ENCODE peak calls at places on chromosomes 1 and 21, in seven cellular contexts. P, T, E, U, O, M and B are unnamed samples.

GRCh38 chr1:15417365-15417934 is 7.8 kb downstream of the EFHD2 start:
- DNase-seq in P (no peak), T (no peak), E (no peak), U (no peak), O (no peak), M (peak; percentile 96), B (no peak)

GRCh38 chr1:20446796-20447195 is 39.2 kb downstream of the CAMK2N1 start:
- DNase-seq in P (no peak), T (no peak), E (no peak), U (no peak), O (no peak), M (peak; percentile 92), B (no peak)

GRCh38 chr1:234970731-234971476 is 157.7 kb downstream of the TOMM20 start:
- DNase-seq in P (peak; percentile 84), T (peak; percentile 65), E (peak; percentile 76), U (peak; percentile 91), O (peak; percentile 93), M (peak; percentile 86), B (no peak)

GRCh38 chr1:14095001-14095400 is 395.0 kb downstream of the PRDM2 start:
- DNase-seq in P (no peak), T (no peak), E (peak; percentile 46), U (no peak), O (no peak), M (peak; percentile 37), B (no peak)

GRCh38 chr1:24027838-24028468 is 47.8 kb upstream of the SRSF10 start:
- DNase-seq in P (no peak), T (no peak), E (peak; percentile 48), U (no peak), O (no peak), M (peak; percentile 93), B (no peak)

GRCh38 chr1:38790422-38791212 is 69.0 kb downstream of the RRAGC start:
- DNase-seq in P (no peak), T (no peak), E (no peak), U (no peak), O (no peak), M (no peak), B (no peak)

GRCh38 chr21:42563261-42564045 is 49.8 kb downstream of the SLC37A1 start:
- DNase-seq in P (peak; percentile 65), T (no peak), E (no peak), U (peak; percentile 54), O (no peak), M (no peak), B (no peak)

GRCh38 chr1:3476666-3477065 is 22.2 kb downstream of the ARHGEF16 start:
- DNase-seq in P (no peak), T (no peak), E (no peak), U (no peak), O (no peak), M (no peak), B (no peak)

GRCh38 chr1:108646661-108647269 is 14.1 kb downstream of the HENMT1 start:
- DNase-seq in P (peak; percentile 64), T (peak; percentile 53), E (no peak), U (peak; percentile 80), O (peak; percentile 83), M (no peak), B (peak; percentile 37)

GRCh38 chr1:56967900-56968832 is 2.4 kb upstream of the C8B start:
- DNase-seq in P (no peak), T (no peak), E (peak; percentile 56), U (no peak), O (no peak), M (no peak), B (no peak)
- TF ChIP-seq CTCF in P (no peak), T (no peak), E (peak; percentile 76), U (no peak), O (peak; percentile 20), M (peak; percentile 65), B (peak; percentile 15)

GRCh38 chr1:53777272-53777671 is 38.3 kb upstream of the GLIS1 start:
- DNase-seq in P (no peak), T (no peak), E (no peak), U (no peak), O (no peak), M (no peak), B (no peak)
- H3K4me1 ChIP-seq in P (no peaks in the 10 kb centered on the region), T (no peaks in the 10 kb centered on the region), E (no peaks in the 10 kb centered on the region), U (no peaks in the 10 kb centered on the region), O (no peaks in the 10 kb centered on the region), M (peaks cover 11% of the 10 kb centered on the region), B (no peaks in the 10 kb centered on the region)

DNA sequence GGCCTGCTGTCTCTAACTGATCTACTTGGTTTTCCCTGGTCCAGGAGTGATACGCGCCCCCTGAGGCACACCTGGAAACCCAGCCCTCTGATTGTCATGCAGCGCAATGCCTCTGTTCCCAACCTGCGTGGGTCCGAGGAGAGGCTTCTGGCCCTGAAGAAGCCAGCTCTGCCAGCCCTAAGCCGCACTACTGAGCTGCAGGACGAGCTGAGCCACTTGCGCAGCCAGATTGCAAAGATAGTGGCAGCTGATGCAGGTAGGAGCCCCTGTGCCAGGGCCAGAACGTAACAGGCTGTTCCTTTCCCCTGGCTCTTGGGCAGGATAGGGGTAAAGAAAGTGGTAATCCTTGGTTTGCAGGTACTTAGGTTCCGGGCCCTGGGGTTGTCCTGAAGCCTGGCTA is 6.8 kb downstream of the MTFR1L start:
- DNase-seq in P (no peak), T (no peak), E (no peak), U (no peak), O (no peak), M (no peak), B (no peak)
- H3K36me3 ChIP-seq in P (peaks cover 8% of the 10 kb centered on the region), T (peaks cover 24% of the 10 kb centered on the region), E (peaks cover 38% of the 10 kb centered on the region), U (peaks cover 67% of the 10 kb centered on the region), O (peaks cover 70% of the 10 kb centered on the region), M (peaks cover 52% of the 10 kb centered on the region), B (peaks cover 57% of the 10 kb centered on the region)

DNA sequence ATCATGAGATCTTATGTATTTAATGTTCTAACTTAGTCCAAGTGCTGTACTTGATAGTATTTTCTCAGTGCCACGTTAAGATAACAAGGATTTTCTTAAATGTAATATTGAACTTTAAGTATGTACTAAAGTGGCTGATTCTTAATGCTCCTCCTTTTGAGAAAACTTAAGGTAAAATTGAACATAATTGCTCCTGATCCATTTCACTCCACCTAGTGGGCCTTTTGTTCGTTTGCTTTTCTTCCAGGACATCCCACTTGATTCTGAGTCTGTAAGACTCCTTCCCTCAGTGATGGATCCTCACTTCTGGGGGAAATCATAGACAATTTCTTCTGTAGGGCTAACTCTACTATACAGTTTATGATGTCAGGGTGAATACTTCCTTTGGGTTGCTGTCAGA is 173.1 kb downstream of the LMO4 start:
- DNase-seq in P (no peak), T (no peak), E (no peak), U (no peak), O (no peak), M (no peak), B (no peak)
- TF ChIP-seq CTCF in P (no peak), T (no peak), E (peak; percentile 29), U (no peak), O (no peak), M (peak; percentile 30), B (no peak)

DNA sequence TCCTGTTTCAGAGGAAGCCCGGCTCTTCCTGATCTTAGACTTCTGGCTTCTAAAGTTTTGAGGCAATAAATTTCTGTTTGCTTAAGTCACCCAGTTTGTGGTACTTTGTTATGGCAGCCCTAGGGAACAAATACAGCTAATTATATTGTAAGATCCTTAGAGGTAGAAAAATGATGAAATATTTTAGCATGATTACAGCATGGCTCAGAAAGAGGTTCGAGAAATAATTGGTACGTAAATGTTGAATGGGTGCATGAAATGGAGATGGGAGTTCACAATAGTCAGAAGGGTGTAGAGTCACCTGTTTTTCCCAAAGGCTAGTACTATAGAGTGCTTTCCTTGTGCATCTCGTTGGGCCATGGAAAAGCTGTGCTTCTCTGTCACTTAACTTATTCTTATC is 123.5 kb downstream of the RUNX1 start:
- DNase-seq in P (no peak), T (no peak), E (no peak), U (no peak), O (no peak), M (no peak), B (no peak)
- H3K4me1 ChIP-seq in P (no peaks in the 10 kb centered on the region), T (no peaks in the 10 kb centered on the region), E (no peaks in the 10 kb centered on the region), U (no peaks in the 10 kb centered on the region), O (peaks cover 4% of the 10 kb centered on the region), M (peaks cover 13% of the 10 kb centered on the region), B (no peaks in the 10 kb centered on the region)